ENCODE peak calls at places on chromosomes 4 and X, in seven cellular contexts. One of them, this sample, is unnamed.

GRCh38 chr4:170589597-170590191 is 499.9 kb upstream of the AADAT start:
- DNase-seq in right lobe of liver: no peak
- DNase-seq in nephron progenitor cell: no peak
- DNase-seq in HTR-8/SVneo: peak
- DNase-seq in stimulated activated naive B cell treated with anti-CD40 and anti-IgM and Interleukin-4, amounts not matched to agents 10 μg/mL and 1 μg/mL and 100 μg/mL, for 72 hours: no peak
- DNase-seq in choroid plexus epithelial cell: peak
- DNase-seq in stimulated activated CD4-positive, alpha-beta T cell treated with anti-CD3 and anti-CD28 coated beads, Interleukin-12 subunit alpha, Interleukin-12 subunit beta, amount 100 ng/mL, for 24 hours: no peak
- DNase-seq in this sample: no peak

GRCh38 chr4:147025042-147025441 is 79.4 kb upstream of the TTC29 start:
- DNase-seq in HTR-8/SVneo: no peak
- DNase-seq in stimulated activated CD4-positive, alpha-beta T cell treated with anti-CD3 and anti-CD28 coated beads, Interleukin-12 subunit alpha, Interleukin-12 subunit beta, amount 100 ng/mL, for 24 hours: no peak
- DNase-seq in choroid plexus epithelial cell: peak
- DNase-seq in stimulated activated naive B cell treated with anti-CD40 and anti-IgM and Interleukin-4, amounts not matched to agents 10 μg/mL and 1 μg/mL and 100 μg/mL, for 72 hours: no peak
- DNase-seq in nephron progenitor cell: no peak
- DNase-seq in right lobe of liver: no peak
- DNase-seq in this sample: no peak

GRCh38 chr4:92253986-92254671 is 49.6 kb upstream of the GRID2 start:
- DNase-seq in nephron progenitor cell: no peak
- DNase-seq in choroid plexus epithelial cell: no peak
- DNase-seq in stimulated activated CD4-positive, alpha-beta T cell treated with anti-CD3 and anti-CD28 coated beads, Interleukin-12 subunit alpha, Interleukin-12 subunit beta, amount 100 ng/mL, for 24 hours: no peak
- DNase-seq in HTR-8/SVneo: no peak
- DNase-seq in stimulated activated naive B cell treated with anti-CD40 and anti-IgM and Interleukin-4, amounts not matched to agents 10 μg/mL and 1 μg/mL and 100 μg/mL, for 72 hours: no peak
- DNase-seq in right lobe of liver: no peak
- DNase-seq in this sample: no peak

GRCh38 chrX:48971325-48972213 is at the start of gene KCND1:
- DNase-seq in nephron progenitor cell: peak
- DNase-seq in stimulated activated naive B cell treated with anti-CD40 and anti-IgM and Interleukin-4, amounts not matched to agents 10 μg/mL and 1 μg/mL and 100 μg/mL, for 72 hours: no peak
- DNase-seq in choroid plexus epithelial cell: peak
- DNase-seq in stimulated activated CD4-positive, alpha-beta T cell treated with anti-CD3 and anti-CD28 coated beads, Interleukin-12 subunit alpha, Interleukin-12 subunit beta, amount 100 ng/mL, for 24 hours: no peak
- DNase-seq in HTR-8/SVneo: peak
- DNase-seq in right lobe of liver: no peak
- DNase-seq in this sample: peak

GRCh38 chr4:150598906-150599305 is 17.0 kb downstream of the MAB21L2 start:
- DNase-seq in right lobe of liver: no peak
- DNase-seq in nephron progenitor cell: no peak
- DNase-seq in stimulated activated CD4-positive, alpha-beta T cell treated with anti-CD3 and anti-CD28 coated beads, Interleukin-12 subunit alpha, Interleukin-12 subunit beta, amount 100 ng/mL, for 24 hours: no peak
- DNase-seq in stimulated activated naive B cell treated with anti-CD40 and anti-IgM and Interleukin-4, amounts not matched to agents 10 μg/mL and 1 μg/mL and 100 μg/mL, for 72 hours: no peak
- DNase-seq in choroid plexus epithelial cell: no peak
- DNase-seq in HTR-8/SVneo: no peak
- DNase-seq in this sample: no peak

GRCh38 chrX:1389181-1389992 is 2.5 kb downstream of the SLC25A6 start:
- DNase-seq in nephron progenitor cell: no peak
- DNase-seq in stimulated activated naive B cell treated with anti-CD40 and anti-IgM and Interleukin-4, amounts not matched to agents 10 μg/mL and 1 μg/mL and 100 μg/mL, for 72 hours: no peak
- DNase-seq in HTR-8/SVneo: no peak
- DNase-seq in right lobe of liver: peak
- DNase-seq in stimulated activated CD4-positive, alpha-beta T cell treated with anti-CD3 and anti-CD28 coated beads, Interleukin-12 subunit alpha, Interleukin-12 subunit beta, amount 100 ng/mL, for 24 hours: no peak
- DNase-seq in choroid plexus epithelial cell: no peak
- DNase-seq in this sample: no peak

GRCh38 chr4:86594559-86595425 is 677 bp downstream of the PTPN13 start:
- DNase-seq in HTR-8/SVneo: peak
- DNase-seq in nephron progenitor cell: peak
- DNase-seq in right lobe of liver: no peak
- DNase-seq in stimulated activated naive B cell treated with anti-CD40 and anti-IgM and Interleukin-4, amounts not matched to agents 10 μg/mL and 1 μg/mL and 100 μg/mL, for 72 hours: peak
- DNase-seq in stimulated activated CD4-positive, alpha-beta T cell treated with anti-CD3 and anti-CD28 coated beads, Interleukin-12 subunit alpha, Interleukin-12 subunit beta, amount 100 ng/mL, for 24 hours: peak
- DNase-seq in choroid plexus epithelial cell: peak
- DNase-seq in this sample: peak

GRCh38 chr4:75018811-75019210 is 85.9 kb downstream of the PARM1 start:
- DNase-seq in stimulated activated naive B cell treated with anti-CD40 and anti-IgM and Interleukin-4, amounts not matched to agents 10 μg/mL and 1 μg/mL and 100 μg/mL, for 72 hours: no peak
- DNase-seq in HTR-8/SVneo: no peak
- DNase-seq in nephron progenitor cell: no peak
- DNase-seq in choroid plexus epithelial cell: no peak
- DNase-seq in stimulated activated CD4-positive, alpha-beta T cell treated with anti-CD3 and anti-CD28 coated beads, Interleukin-12 subunit alpha, Interleukin-12 subunit beta, amount 100 ng/mL, for 24 hours: no peak
- DNase-seq in right lobe of liver: no peak
- DNase-seq in this sample: no peak

GRCh38 chrX:45799576-45799975 is 598.9 kb upstream of the DIPK2B start:
- DNase-seq in stimulated activated naive B cell treated with anti-CD40 and anti-IgM and Interleukin-4, amounts not matched to agents 10 μg/mL and 1 μg/mL and 100 μg/mL, for 72 hours: no peak
- DNase-seq in right lobe of liver: no peak
- DNase-seq in nephron progenitor cell: no peak
- DNase-seq in HTR-8/SVneo: no peak
- DNase-seq in stimulated activated CD4-positive, alpha-beta T cell treated with anti-CD3 and anti-CD28 coated beads, Interleukin-12 subunit alpha, Interleukin-12 subunit beta, amount 100 ng/mL, for 24 hours: no peak
- DNase-seq in choroid plexus epithelial cell: no peak
- DNase-seq in this sample: no peak

GRCh38 chrX:39601193-39602085 is 496.3 kb downstream of the BCOR start:
- DNase-seq in HTR-8/SVneo: no peak
- DNase-seq in stimulated activated CD4-positive, alpha-beta T cell treated with anti-CD3 and anti-CD28 coated beads, Interleukin-12 subunit alpha, Interleukin-12 subunit beta, amount 100 ng/mL, for 24 hours: no peak
- DNase-seq in stimulated activated naive B cell treated with anti-CD40 and anti-IgM and Interleukin-4, amounts not matched to agents 10 μg/mL and 1 μg/mL and 100 μg/mL, for 72 hours: no peak
- DNase-seq in nephron progenitor cell: peak
- DNase-seq in choroid plexus epithelial cell: no peak
- DNase-seq in right lobe of liver: no peak
- DNase-seq in this sample: no peak

This sample was measured in myocyte.